ENCODE peak calls at places on chromosomes 1 and 21, in ten cellular contexts. One of them, this sample, is unnamed.

GRCh38 chr1:61160526-61160925 is 78.2 kb downstream of the NFIA start:
- DNase-seq in tibial artery: no peak
- DNase-seq in testis: no peak
- DNase-seq in tibial nerve: no peak
- DNase-seq in heart right ventricle: no peak
- DNase-seq in fibroblast of lung: peak; percentile 43
- DNase-seq in adipocyte: no peak
- DNase-seq in aorta: no peak
- DNase-seq in SJSA1: no peak
- DNase-seq in skeletal muscle cell: no peak
- DNase-seq in this sample: no peak

GRCh38 chr1:57404914-57405313 is 18.9 kb downstream of the DAB1 start:
- DNase-seq in tibial artery: no peak
- DNase-seq in testis: no peak
- DNase-seq in tibial nerve: no peak
- DNase-seq in heart right ventricle: no peak
- DNase-seq in fibroblast of lung: peak; percentile 21
- DNase-seq in adipocyte: peak; percentile 10
- DNase-seq in aorta: no peak
- DNase-seq in SJSA1: no peak
- DNase-seq in skeletal muscle cell: no peak
- DNase-seq in this sample: no peak

GRCh38 chr1:177897601-177898376 is 72.1 kb downstream of the SEC16B start:
- DNase-seq in tibial artery: no peak
- DNase-seq in testis: no peak
- DNase-seq in tibial nerve: no peak
- DNase-seq in heart right ventricle: no peak
- DNase-seq in fibroblast of lung: no peak
- DNase-seq in adipocyte: no peak
- DNase-seq in aorta: no peak
- DNase-seq in SJSA1: no peak
- DNase-seq in skeletal muscle cell: no peak
- DNase-seq in this sample: no peak

GRCh38 chr1:236280438-236281285 is 1.1 kb downstream of the ERO1B start:
- DNase-seq in tibial artery: peak; percentile 23
- DNase-seq in testis: peak; percentile 21
- DNase-seq in tibial nerve: no peak
- DNase-seq in heart right ventricle: no peak
- DNase-seq in fibroblast of lung: no peak
- DNase-seq in adipocyte: no peak
- DNase-seq in aorta: no peak
- DNase-seq in SJSA1: peak; percentile 4
- DNase-seq in skeletal muscle cell: no peak
- DNase-seq in this sample: no peak

GRCh38 chr1:51936531-51936930 is 54.0 kb downstream of the RAB3B start:
- DNase-seq in tibial artery: no peak
- DNase-seq in testis: no peak
- DNase-seq in tibial nerve: no peak
- DNase-seq in heart right ventricle: no peak
- DNase-seq in fibroblast of lung: no peak
- DNase-seq in adipocyte: no peak
- DNase-seq in aorta: no peak
- DNase-seq in SJSA1: no peak
- DNase-seq in skeletal muscle cell: no peak
- DNase-seq in this sample: no peak

GRCh38 chr1:175564723-175565122 is 178.7 kb downstream of the TNR start:
- DNase-seq in tibial artery: no peak
- DNase-seq in testis: no peak
- DNase-seq in tibial nerve: no peak
- DNase-seq in heart right ventricle: no peak
- DNase-seq in fibroblast of lung: no peak
- DNase-seq in adipocyte: no peak
- DNase-seq in aorta: no peak
- DNase-seq in SJSA1: no peak
- DNase-seq in skeletal muscle cell: no peak
- DNase-seq in this sample: no peak

GRCh38 chr1:172163479-172164215 is 256.8 kb upstream of the C1orf105 start:
- DNase-seq in tibial artery: no peak
- DNase-seq in testis: no peak
- DNase-seq in tibial nerve: no peak
- DNase-seq in heart right ventricle: no peak
- DNase-seq in fibroblast of lung: peak; percentile 74
- DNase-seq in adipocyte: peak; percentile 73
- DNase-seq in aorta: no peak
- DNase-seq in SJSA1: peak; percentile 70
- DNase-seq in skeletal muscle cell: no peak
- DNase-seq in this sample: no peak

GRCh38 chr1:15218287-15219279 is 28.4 kb upstream of the FHAD1 start:
- DNase-seq in tibial artery: no peak
- DNase-seq in testis: no peak
- DNase-seq in tibial nerve: no peak
- DNase-seq in heart right ventricle: no peak
- DNase-seq in fibroblast of lung: peak; percentile 21
- DNase-seq in adipocyte: no peak
- DNase-seq in aorta: no peak
- DNase-seq in SJSA1: no peak
- DNase-seq in skeletal muscle cell: no peak
- DNase-seq in this sample: no peak

GRCh38 chr1:18913065-18913502 is 10.7 kb upstream of the ALDH4A1 start:
- DNase-seq in tibial artery: peak; percentile 82
- DNase-seq in testis: peak; percentile 88
- DNase-seq in tibial nerve: peak; percentile 68
- DNase-seq in heart right ventricle: peak; percentile 89
- DNase-seq in fibroblast of lung: peak; percentile 76
- DNase-seq in adipocyte: peak; percentile 87
- DNase-seq in aorta: peak; percentile 94
- DNase-seq in SJSA1: peak; percentile 82
- DNase-seq in skeletal muscle cell: no peak
- DNase-seq in this sample: peak; percentile 43

GRCh38 chr1:26701266-26701994 is 5.6 kb downstream of the ARID1A start:
- DNase-seq in tibial artery: no peak
- DNase-seq in testis: no peak
- DNase-seq in tibial nerve: no peak
- DNase-seq in heart right ventricle: no peak
- DNase-seq in fibroblast of lung: peak; percentile 88
- DNase-seq in adipocyte: no peak
- DNase-seq in aorta: no peak
- DNase-seq in SJSA1: no peak
- DNase-seq in skeletal muscle cell: no peak
- DNase-seq in this sample: no peak

GRCh38 chr1:26700711-26701110 is 4.9 kb downstream of the ARID1A start:
- DNase-seq in tibial artery: no peak
- DNase-seq in testis: no peak
- DNase-seq in tibial nerve: no peak
- DNase-seq in heart right ventricle: no peak
- DNase-seq in fibroblast of lung: peak; percentile 61
- DNase-seq in adipocyte: peak; percentile 48
- DNase-seq in aorta: no peak
- DNase-seq in SJSA1: no peak
- DNase-seq in skeletal muscle cell: no peak
- DNase-seq in this sample: no peak

GRCh38 chr1:26703466-26703865 is 7.7 kb downstream of the ARID1A start:
- DNase-seq in tibial artery: no peak
- DNase-seq in testis: no peak
- DNase-seq in tibial nerve: no peak
- DNase-seq in heart right ventricle: no peak
- DNase-seq in fibroblast of lung: no peak
- DNase-seq in adipocyte: peak; percentile 61
- DNase-seq in aorta: no peak
- DNase-seq in SJSA1: no peak
- DNase-seq in skeletal muscle cell: no peak
- DNase-seq in this sample: no peak

GRCh38 chr1:26701995-26702679 is 6.3 kb downstream of the ARID1A start:
- DNase-seq in tibial artery: no peak
- DNase-seq in testis: no peak
- DNase-seq in tibial nerve: no peak
- DNase-seq in heart right ventricle: no peak
- DNase-seq in fibroblast of lung: no peak
- DNase-seq in adipocyte: no peak
- DNase-seq in aorta: no peak
- DNase-seq in SJSA1: no peak
- DNase-seq in skeletal muscle cell: no peak
- DNase-seq in this sample: no peak

GRCh38 chr1:26702680-26703038 is 6.8 kb downstream of the ARID1A start:
- DNase-seq in tibial artery: no peak
- DNase-seq in testis: no peak
- DNase-seq in tibial nerve: no peak
- DNase-seq in heart right ventricle: no peak
- DNase-seq in fibroblast of lung: no peak
- DNase-seq in adipocyte: no peak
- DNase-seq in aorta: no peak
- DNase-seq in SJSA1: no peak
- DNase-seq in skeletal muscle cell: no peak
- DNase-seq in this sample: no peak
- H3K4me3 ChIP-seq in tibial artery: no peak overlapping the region
- H3K4me3 ChIP-seq in testis: no peak overlapping the region
- H3K4me3 ChIP-seq in tibial nerve: no peak overlapping the region
- H3K4me3 ChIP-seq in heart right ventricle: no peak overlapping the region
- H3K4me3 ChIP-seq in fibroblast of lung: no peak overlapping the region
- H3K4me3 ChIP-seq in adipocyte: no peak overlapping the region
- H3K4me3 ChIP-seq in aorta: no peak overlapping the region
- H3K4me3 ChIP-seq in SJSA1: no peak overlapping the region
- H3K4me3 ChIP-seq in skeletal muscle cell: no peak overlapping the region
- H3K4me3 ChIP-seq in this sample: no peak overlapping the region

DNA sequence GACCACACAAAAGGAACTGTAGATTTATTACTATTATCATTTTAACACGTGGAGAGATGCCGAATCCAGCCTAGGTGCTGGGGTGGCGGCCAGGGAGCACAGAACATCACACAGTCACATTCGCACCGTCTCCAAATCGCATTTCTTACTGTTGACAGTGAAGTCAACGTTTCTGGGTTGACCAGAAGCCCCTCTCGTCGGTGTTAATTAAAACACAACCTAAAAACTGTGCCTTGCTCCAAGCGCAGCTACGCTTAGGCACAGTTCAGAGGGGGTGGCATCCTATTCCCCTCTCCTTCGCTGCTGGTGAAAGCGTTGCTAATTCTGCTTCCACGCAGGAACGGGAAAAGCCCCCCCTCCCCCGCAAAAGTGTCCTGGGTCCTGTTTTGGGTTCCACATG is 4.1 kb downstream of the RIPK4 start:
- DNase-seq in tibial artery: no peak
- DNase-seq in testis: no peak
- DNase-seq in tibial nerve: no peak
- DNase-seq in heart right ventricle: no peak
- DNase-seq in fibroblast of lung: no peak
- DNase-seq in adipocyte: no peak
- DNase-seq in aorta: peak; percentile 38
- DNase-seq in SJSA1: no peak
- DNase-seq in skeletal muscle cell: no peak
- DNase-seq in this sample: no peak
- H3K4me3 ChIP-seq in tibial artery: no peak overlapping the region
- H3K4me3 ChIP-seq in testis: no peak overlapping the region
- H3K4me3 ChIP-seq in tibial nerve: no peak overlapping the region
- H3K4me3 ChIP-seq in heart right ventricle: no peak overlapping the region
- H3K4me3 ChIP-seq in fibroblast of lung: no peak overlapping the region
- H3K4me3 ChIP-seq in adipocyte: no peak overlapping the region
- H3K4me3 ChIP-seq in aorta: no peak overlapping the region
- H3K4me3 ChIP-seq in SJSA1: no peak overlapping the region
- H3K4me3 ChIP-seq in skeletal muscle cell: no peak overlapping the region
- H3K4me3 ChIP-seq in this sample: no peak overlapping the region

GRCh38 chr1:201741763-201742342 is 87.1 kb upstream of the IPO9 start:
- DNase-seq in tibial artery: no peak
- DNase-seq in testis: no peak
- DNase-seq in tibial nerve: no peak
- DNase-seq in heart right ventricle: no peak
- DNase-seq in fibroblast of lung: no peak
- DNase-seq in adipocyte: no peak
- DNase-seq in aorta: no peak
- DNase-seq in SJSA1: no peak
- DNase-seq in skeletal muscle cell: no peak
- DNase-seq in this sample: no peak

GRCh38 chr1:201739492-201740085 is 89.4 kb upstream of the IPO9 start:
- DNase-seq in tibial artery: peak; percentile 73
- DNase-seq in testis: peak; percentile 75
- DNase-seq in tibial nerve: peak; percentile 53
- DNase-seq in heart right ventricle: peak; percentile 69
- DNase-seq in fibroblast of lung: no peak
- DNase-seq in adipocyte: peak; percentile 67
- DNase-seq in aorta: peak; percentile 85
- DNase-seq in SJSA1: no peak
- DNase-seq in skeletal muscle cell: no peak
- DNase-seq in this sample: no peak

GRCh38 chr1:201740609-201741231 is 88.2 kb upstream of the IPO9 start:
- DNase-seq in tibial artery: no peak
- DNase-seq in testis: no peak
- DNase-seq in tibial nerve: no peak
- DNase-seq in heart right ventricle: no peak
- DNase-seq in fibroblast of lung: no peak
- DNase-seq in adipocyte: peak; percentile 42
- DNase-seq in aorta: no peak
- DNase-seq in SJSA1: no peak
- DNase-seq in skeletal muscle cell: no peak
- DNase-seq in this sample: no peak

GRCh38 chr1:201739054-201739453 is 89.9 kb upstream of the IPO9 start:
- DNase-seq in tibial artery: no peak
- DNase-seq in testis: no peak
- DNase-seq in tibial nerve: no peak
- DNase-seq in heart right ventricle: no peak
- DNase-seq in fibroblast of lung: no peak
- DNase-seq in adipocyte: no peak
- DNase-seq in aorta: no peak
- DNase-seq in SJSA1: no peak
- DNase-seq in skeletal muscle cell: no peak
- DNase-seq in this sample: no peak

DNA sequence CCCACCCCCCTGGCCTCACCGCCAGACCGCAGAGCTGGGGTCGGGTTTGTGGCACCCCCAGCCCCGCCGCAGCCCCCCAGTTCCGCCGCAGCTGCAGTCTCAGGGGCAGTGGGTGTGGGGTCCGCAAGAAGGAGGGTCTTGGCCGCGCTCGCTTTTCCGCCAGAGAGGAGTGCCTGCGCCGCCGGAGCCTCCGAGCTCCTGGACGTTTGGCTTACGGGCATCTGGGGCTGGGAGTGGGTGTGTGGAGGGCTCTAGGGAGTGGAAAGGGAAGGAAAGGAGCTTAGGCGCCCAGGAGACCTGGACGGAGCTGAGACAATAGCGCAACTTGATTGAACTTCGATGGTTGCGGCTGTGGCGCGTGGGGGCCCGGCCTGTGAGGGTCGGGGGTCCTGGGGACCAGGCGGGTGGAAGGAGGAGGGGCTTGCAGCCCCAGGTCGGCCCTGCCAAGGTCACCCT is 88.8 kb upstream of the IPO9 start:
- DNase-seq in tibial artery: no peak
- DNase-seq in testis: no peak
- DNase-seq in tibial nerve: no peak
- DNase-seq in heart right ventricle: no peak
- DNase-seq in fibroblast of lung: no peak
- DNase-seq in adipocyte: peak; percentile 57
- DNase-seq in aorta: peak; percentile 81
- DNase-seq in SJSA1: no peak
- DNase-seq in skeletal muscle cell: no peak
- DNase-seq in this sample: no peak
- H3K4me3 ChIP-seq in tibial artery: peak overlapping the region; percentile 72
- H3K4me3 ChIP-seq in testis: peak overlapping the region; percentile 57
- H3K4me3 ChIP-seq in tibial nerve: peak overlapping the region; percentile 59
- H3K4me3 ChIP-seq in heart right ventricle: peak overlapping the region; percentile 87
- H3K4me3 ChIP-seq in fibroblast of lung: peak overlapping the region; percentile 41
- H3K4me3 ChIP-seq in adipocyte: peak overlapping the region; percentile 89
- H3K4me3 ChIP-seq in aorta: peak overlapping the region; percentile 83
- H3K4me3 ChIP-seq in SJSA1: no peak overlapping the region
- H3K4me3 ChIP-seq in skeletal muscle cell: peak overlapping the region; percentile 69
- H3K4me3 ChIP-seq in this sample: peak overlapping the region; percentile 63

GRCh38 chr1:37485902-37486679 is 11.7 kb downstream of the ZC3H12A start:
- DNase-seq in tibial artery: no peak
- DNase-seq in testis: no peak
- DNase-seq in tibial nerve: no peak
- DNase-seq in heart right ventricle: no peak
- DNase-seq in fibroblast of lung: no peak
- DNase-seq in adipocyte: peak; percentile 23
- DNase-seq in aorta: no peak
- DNase-seq in SJSA1: no peak
- DNase-seq in skeletal muscle cell: no peak
- DNase-seq in this sample: no peak
- H3K4me3 ChIP-seq in tibial artery: no peak overlapping the region
- H3K4me3 ChIP-seq in testis: no peak overlapping the region
- H3K4me3 ChIP-seq in tibial nerve: no peak overlapping the region
- H3K4me3 ChIP-seq in heart right ventricle: no peak overlapping the region
- H3K4me3 ChIP-seq in fibroblast of lung: no peak overlapping the region
- H3K4me3 ChIP-seq in adipocyte: no peak overlapping the region
- H3K4me3 ChIP-seq in aorta: no peak overlapping the region
- H3K4me3 ChIP-seq in SJSA1: no peak overlapping the region
- H3K4me3 ChIP-seq in skeletal muscle cell: no peak overlapping the region
- H3K4me3 ChIP-seq in this sample: no peak overlapping the region

This sample was measured in AG04450.